ENCODE peak calls at places on chromosomes 4 and X, in six cellular contexts. One of them, this sample, is unnamed.
A peak's percentile ranks its signal among the peaks of the same experiment; 100 is the strongest.

GRCh38 chr4:184215709-184216328 is 1.9 kb downstream of the ENPP6 start:
- DNase-seq in activated CD8-positive, alpha-beta memory T cell treated with anti-CD3 and anti-CD28 coated beads, Interleukin-2, amount 50 U/mL, for 4 hours: no peak
- DNase-seq in T-cell: no peak
- DNase-seq in activated CD4-positive, alpha-beta T cell treated with anti-CD3 and anti-CD28 coated beads, Interleukin-2, amount 10 ng/mL, durations not matched to agents 7 days and 5 days: no peak
- DNase-seq in hippocampal formation: no peak
- DNase-seq in nephron progenitor cell: peak; percentile 10
- DNase-seq in this sample: no peak

GRCh38 chr4:3355266-3355748 is 62.5 kb downstream of the RGS12 start:
- DNase-seq in T-cell: no peak
- DNase-seq in nephron progenitor cell: no peak
- DNase-seq in activated CD4-positive, alpha-beta T cell treated with anti-CD3 and anti-CD28 coated beads, Interleukin-2, amount 10 ng/mL, durations not matched to agents 7 days and 5 days: no peak
- DNase-seq in activated CD8-positive, alpha-beta memory T cell treated with anti-CD3 and anti-CD28 coated beads, Interleukin-2, amount 50 U/mL, for 4 hours: no peak
- DNase-seq in hippocampal formation: no peak
- DNase-seq in this sample: no peak

GRCh38 chr4:120709986-120710385 is 212.5 kb downstream of the PRDM5 start:
- DNase-seq in activated CD4-positive, alpha-beta T cell treated with anti-CD3 and anti-CD28 coated beads, Interleukin-2, amount 10 ng/mL, durations not matched to agents 7 days and 5 days: no peak
- DNase-seq in T-cell: no peak
- DNase-seq in activated CD8-positive, alpha-beta memory T cell treated with anti-CD3 and anti-CD28 coated beads, Interleukin-2, amount 50 U/mL, for 4 hours: no peak
- DNase-seq in nephron progenitor cell: no peak
- DNase-seq in hippocampal formation: no peak
- DNase-seq in this sample: no peak

GRCh38 chr4:6767341-6767724 is 15.2 kb upstream of the KIAA0232 start:
- DNase-seq in nephron progenitor cell: no peak
- DNase-seq in activated CD8-positive, alpha-beta memory T cell treated with anti-CD3 and anti-CD28 coated beads, Interleukin-2, amount 50 U/mL, for 4 hours: no peak
- DNase-seq in activated CD4-positive, alpha-beta T cell treated with anti-CD3 and anti-CD28 coated beads, Interleukin-2, amount 10 ng/mL, durations not matched to agents 7 days and 5 days: no peak
- DNase-seq in T-cell: no peak
- DNase-seq in hippocampal formation: no peak
- DNase-seq in this sample: no peak

GRCh38 chr4:184401397-184402171 is 72.8 kb downstream of the IRF2 start:
- DNase-seq in hippocampal formation: no peak
- DNase-seq in activated CD8-positive, alpha-beta memory T cell treated with anti-CD3 and anti-CD28 coated beads, Interleukin-2, amount 50 U/mL, for 4 hours: no peak
- DNase-seq in nephron progenitor cell: no peak
- DNase-seq in activated CD4-positive, alpha-beta T cell treated with anti-CD3 and anti-CD28 coated beads, Interleukin-2, amount 10 ng/mL, durations not matched to agents 7 days and 5 days: no peak
- DNase-seq in T-cell: no peak
- DNase-seq in this sample: no peak

GRCh38 chr4:173424899-173425805 is 26.2 kb upstream of the SCRG1 start:
- DNase-seq in activated CD4-positive, alpha-beta T cell treated with anti-CD3 and anti-CD28 coated beads, Interleukin-2, amount 10 ng/mL, durations not matched to agents 7 days and 5 days: no peak
- DNase-seq in activated CD8-positive, alpha-beta memory T cell treated with anti-CD3 and anti-CD28 coated beads, Interleukin-2, amount 50 U/mL, for 4 hours: no peak
- DNase-seq in T-cell: no peak
- DNase-seq in nephron progenitor cell: no peak
- DNase-seq in hippocampal formation: no peak
- DNase-seq in this sample: no peak

GRCh38 chr4:80036949-80037348 is 36.1 kb downstream of the ANTXR2 start:
- DNase-seq in T-cell: no peak
- DNase-seq in activated CD8-positive, alpha-beta memory T cell treated with anti-CD3 and anti-CD28 coated beads, Interleukin-2, amount 50 U/mL, for 4 hours: no peak
- DNase-seq in hippocampal formation: no peak
- DNase-seq in activated CD4-positive, alpha-beta T cell treated with anti-CD3 and anti-CD28 coated beads, Interleukin-2, amount 10 ng/mL, durations not matched to agents 7 days and 5 days: no peak
- DNase-seq in nephron progenitor cell: no peak
- DNase-seq in this sample: no peak

GRCh38 chr4:94256833-94257232 is 49.2 kb downstream of the SMARCAD1 start:
- DNase-seq in activated CD8-positive, alpha-beta memory T cell treated with anti-CD3 and anti-CD28 coated beads, Interleukin-2, amount 50 U/mL, for 4 hours: no peak
- DNase-seq in activated CD4-positive, alpha-beta T cell treated with anti-CD3 and anti-CD28 coated beads, Interleukin-2, amount 10 ng/mL, durations not matched to agents 7 days and 5 days: no peak
- DNase-seq in hippocampal formation: no peak
- DNase-seq in nephron progenitor cell: no peak
- DNase-seq in T-cell: no peak
- DNase-seq in this sample: no peak

GRCh38 chr4:153223418-153223792 is 19.2 kb downstream of the TRIM2 start:
- DNase-seq in hippocampal formation: no peak
- DNase-seq in nephron progenitor cell: no peak
- DNase-seq in activated CD8-positive, alpha-beta memory T cell treated with anti-CD3 and anti-CD28 coated beads, Interleukin-2, amount 50 U/mL, for 4 hours: no peak
- DNase-seq in activated CD4-positive, alpha-beta T cell treated with anti-CD3 and anti-CD28 coated beads, Interleukin-2, amount 10 ng/mL, durations not matched to agents 7 days and 5 days: no peak
- DNase-seq in T-cell: no peak
- DNase-seq in this sample: no peak

GRCh38 chr4:183599690-183600089 is 59.3 kb downstream of the RWDD4 start:
- DNase-seq in activated CD4-positive, alpha-beta T cell treated with anti-CD3 and anti-CD28 coated beads, Interleukin-2, amount 10 ng/mL, durations not matched to agents 7 days and 5 days: no peak
- DNase-seq in hippocampal formation: no peak
- DNase-seq in nephron progenitor cell: no peak
- DNase-seq in T-cell: no peak
- DNase-seq in activated CD8-positive, alpha-beta memory T cell treated with anti-CD3 and anti-CD28 coated beads, Interleukin-2, amount 50 U/mL, for 4 hours: no peak
- DNase-seq in this sample: no peak

GRCh38 chrX:133699023-133699728 is 283.9 kb upstream of the GPC4 start:
- DNase-seq in nephron progenitor cell: no peak
- DNase-seq in activated CD8-positive, alpha-beta memory T cell treated with anti-CD3 and anti-CD28 coated beads, Interleukin-2, amount 50 U/mL, for 4 hours: no peak
- DNase-seq in activated CD4-positive, alpha-beta T cell treated with anti-CD3 and anti-CD28 coated beads, Interleukin-2, amount 10 ng/mL, durations not matched to agents 7 days and 5 days: no peak
- DNase-seq in T-cell: no peak
- DNase-seq in hippocampal formation: no peak
- DNase-seq in this sample: no peak

GRCh38 chrX:25650216-25650615 is 487.9 kb upstream of the MAGEB18 start:
- DNase-seq in activated CD4-positive, alpha-beta T cell treated with anti-CD3 and anti-CD28 coated beads, Interleukin-2, amount 10 ng/mL, durations not matched to agents 7 days and 5 days: no peak
- DNase-seq in hippocampal formation: no peak
- DNase-seq in activated CD8-positive, alpha-beta memory T cell treated with anti-CD3 and anti-CD28 coated beads, Interleukin-2, amount 50 U/mL, for 4 hours: no peak
- DNase-seq in T-cell: no peak
- DNase-seq in nephron progenitor cell: no peak
- DNase-seq in this sample: no peak

GRCh38 chr4:45317276-45317675 is 590.9 kb upstream of the GNPDA2 start:
- DNase-seq in activated CD4-positive, alpha-beta T cell treated with anti-CD3 and anti-CD28 coated beads, Interleukin-2, amount 10 ng/mL, durations not matched to agents 7 days and 5 days: no peak
- DNase-seq in T-cell: no peak
- DNase-seq in activated CD8-positive, alpha-beta memory T cell treated with anti-CD3 and anti-CD28 coated beads, Interleukin-2, amount 50 U/mL, for 4 hours: no peak
- DNase-seq in nephron progenitor cell: no peak
- DNase-seq in hippocampal formation: no peak
- DNase-seq in this sample: no peak

GRCh38 chrX:46575991-46576392 is 2.4 kb downstream of the CHST7 start:
- DNase-seq in nephron progenitor cell: peak; percentile 7
- DNase-seq in hippocampal formation: no peak
- DNase-seq in activated CD8-positive, alpha-beta memory T cell treated with anti-CD3 and anti-CD28 coated beads, Interleukin-2, amount 50 U/mL, for 4 hours: no peak
- DNase-seq in T-cell: no peak
- DNase-seq in activated CD4-positive, alpha-beta T cell treated with anti-CD3 and anti-CD28 coated beads, Interleukin-2, amount 10 ng/mL, durations not matched to agents 7 days and 5 days: no peak
- DNase-seq in this sample: no peak

This sample was measured in aorta.